ENCODE peak calls at places on chromosomes 12 and 14, in eight cellular contexts. Z, J, K, A, N, H, V and P are unnamed samples.

GRCh38 chr12:104747956-104748355 is 210.1 kb downstream of the SLC41A2 start:
- DNase-seq in Z (no peak), J (no peak), K (no peak), A (no peak), N (no peak), H (no peak), V (no peak), P (no peak)

GRCh38 chr12:75600146-75600545 is 88.7 kb upstream of the KRR1 start:
- DNase-seq in Z (no peak), J (no peak), K (no peak), A (no peak), N (no peak), H (no peak), V (no peak), P (no peak)

GRCh38 chr12:66603458-66603857 is 75.4 kb downstream of the GRIP1 start:
- DNase-seq in Z (no peak), J (no peak), K (no peak), A (no peak), N (peak), H (no peak), V (no peak), P (no peak)

GRCh38 chr12:96770239-96770780 is 136.7 kb upstream of the NEDD1 start:
- DNase-seq in Z (no peak), J (no peak), K (no peak), A (no peak), N (no peak), H (no peak), V (no peak), P (no peak)

GRCh38 chr14:37874429-37875109 is 279.1 kb downstream of the TTC6 start:
- DNase-seq in Z (peak), J (peak), K (peak), A (peak), N (peak), H (peak), V (peak), P (peak)

GRCh38 chr12:24591079-24591626 is 357.7 kb downstream of the BCAT1 start:
- DNase-seq in Z (no peak), J (no peak), K (no peak), A (no peak), N (no peak), H (no peak), V (no peak), P (no peak)

GRCh38 chr12:66066071-66066928 is 64.2 kb downstream of the LLPH start:
- DNase-seq in Z (peak), J (peak), K (no peak), A (peak), N (no peak), H (peak), V (no peak), P (no peak)

GRCh38 chr12:38282886-38283285 is 33.7 kb upstream of the ALG10B start:
- DNase-seq in Z (no peak), J (no peak), K (no peak), A (no peak), N (no peak), H (no peak), V (no peak), P (no peak)

GRCh38 chr14:80784824-80785223 is 156.7 kb downstream of the CEP128 start:
- DNase-seq in Z (no peak), J (peak), K (no peak), A (peak), N (peak), H (peak), V (no peak), P (no peak)

GRCh38 chr12:68538722-68539614 is 71.7 kb upstream of the RAP1B start:
- DNase-seq in Z (peak), J (peak), K (peak), A (peak), N (no peak), H (peak), V (peak), P (peak)

GRCh38 chr14:101544550-101544949 is 16.7 kb upstream of the DIO3 start:
- DNase-seq in Z (no peak), J (no peak), K (no peak), A (no peak), N (no peak), H (no peak), V (no peak), P (no peak)

GRCh38 chr12:662541-663292 is 528 bp downstream of the NINJ2 start:
- DNase-seq in Z (no peak), J (peak), K (no peak), A (peak), N (no peak), H (no peak), V (no peak), P (no peak)

GRCh38 chr14:96170961-96171592 is 33.6 kb upstream of the BDKRB2 start:
- DNase-seq in Z (no peak), J (no peak), K (no peak), A (no peak), N (no peak), H (no peak), V (no peak), P (peak)

GRCh38 chr14:89015016-89015415 is 190.6 kb downstream of the TTC8 start:
- DNase-seq in Z (no peak), J (peak), K (no peak), A (peak), N (no peak), H (no peak), V (no peak), P (no peak)

GRCh38 chr14:63726499-63726898 is 1.4 kb downstream of the SGPP1 start:
- DNase-seq in Z (no peak), J (peak), K (no peak), A (no peak), N (no peak), H (no peak), V (no peak), P (peak)

GRCh38 chr14:76331328-76332011 is 44.5 kb upstream of the ESRRB start:
- DNase-seq in Z (no peak), J (no peak), K (no peak), A (no peak), N (no peak), H (no peak), V (no peak), P (no peak)

DNA sequence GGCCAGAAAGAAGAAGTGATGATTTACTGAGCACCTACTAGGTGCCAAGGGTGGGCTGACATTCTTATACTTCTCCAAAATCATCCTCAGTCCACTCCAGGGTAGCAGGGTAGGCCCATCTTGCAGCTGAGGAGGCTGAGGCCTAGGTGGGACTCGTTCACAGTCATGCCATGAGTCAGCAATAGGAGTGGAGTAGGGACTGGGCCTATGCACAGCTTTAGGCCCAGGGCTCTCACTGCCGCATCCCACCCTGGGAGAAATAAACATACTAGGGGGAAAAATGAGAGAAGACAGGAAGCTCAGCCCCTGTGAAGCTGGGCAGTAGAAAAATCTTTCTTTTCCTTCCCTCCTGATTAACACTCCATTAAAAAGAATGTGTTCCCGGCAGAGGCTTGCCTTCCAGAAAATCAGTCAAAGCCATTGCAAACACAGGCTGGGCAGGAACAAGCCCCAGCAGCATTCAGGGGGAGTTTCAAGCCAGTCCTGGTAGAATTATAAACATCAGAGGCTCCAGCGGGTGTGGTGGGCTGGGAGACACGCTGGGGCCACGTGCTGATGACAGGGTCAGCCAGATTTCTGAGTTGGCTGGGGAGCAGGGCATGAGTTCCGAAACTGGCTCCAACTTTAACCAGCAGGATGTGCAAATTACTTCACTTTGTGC is 1.8 kb downstream of the HSPB8 start:
- DNase-seq in Z (peak), J (peak), K (peak), A (peak), N (peak), H (peak), V (no peak), P (no peak)
- H3K4me3 ChIP-seq in Z (no peak), J (peak), K (peak), A (peak), N (peak), H (peak), V (peak), P (no peak)

GRCh38 chr14:22599349-22599748 is 1.2 kb downstream of the ABHD4 start:
- DNase-seq in Z (no peak), J (no peak), K (no peak), A (no peak), N (no peak), H (no peak), V (no peak), P (no peak)
- H3K4me3 ChIP-seq in Z (peak), J (peak), K (peak), A (peak), N (peak), H (peak), V (peak), P (peak)

GRCh38 chr14:70601162-70601561 is 707 bp upstream of the MED6 start:
- DNase-seq in Z (peak), J (peak), K (no peak), A (peak), N (no peak), H (peak), V (no peak), P (no peak)
- H3K4me3 ChIP-seq in Z (peak), J (peak), K (peak), A (peak), N (peak), H (peak), V (peak), P (peak)

GRCh38 chr12:29781176-29781575 is 2.6 kb downstream of the TMTC1 start:
- DNase-seq in Z (no peak), J (no peak), K (no peak), A (no peak), N (no peak), H (no peak), V (no peak), P (no peak)
- H3K4me3 ChIP-seq in Z (no peak), J (peak), K (peak), A (peak), N (no peak), H (no peak), V (peak), P (no peak)

GRCh38 chr14:22296088-22296487 is 292.9 kb downstream of the DAD1 start:
- DNase-seq in Z (no peak), J (no peak), K (no peak), A (no peak), N (no peak), H (no peak), V (no peak), P (no peak)
- H3K4me3 ChIP-seq in Z (no peak), J (no peak), K (no peak), A (no peak), N (no peak), H (no peak), V (no peak), P (no peak)